ENCODE peak calls at places on chromosomes 1 and 21, in four cellular contexts. One of them, this sample, is unnamed.

GRCh38 chr1:199018471-199019135 is 379.8 kb downstream of the PTPRC start:
- DNase-seq in bronchial epithelial cell: no peak
- DNase-seq in tibial artery: no peak
- DNase-seq in cardiac septum: no peak
- DNase-seq in this sample: no peak

GRCh38 chr1:15944308-15945010 is 31.4 kb downstream of the ZBTB17 start:
- DNase-seq in cardiac septum: peak; percentile 65
- DNase-seq in bronchial epithelial cell: no peak
- DNase-seq in tibial artery: no peak
- DNase-seq in this sample: no peak

GRCh38 chr1:96521994-96522760 is 199.4 kb upstream of the PTBP2 start:
- DNase-seq in cardiac septum: no peak
- DNase-seq in bronchial epithelial cell: peak; percentile 47
- DNase-seq in tibial artery: no peak
- DNase-seq in this sample: no peak

GRCh38 chr1:91036894-91037829 is 15.3 kb upstream of the ZNF644 start:
- DNase-seq in tibial artery: no peak
- DNase-seq in bronchial epithelial cell: no peak
- DNase-seq in cardiac septum: no peak
- DNase-seq in this sample: no peak

GRCh38 chr1:31954607-31955283 is 16.6 kb upstream of the PTP4A2 start:
- DNase-seq in cardiac septum: peak; percentile 94
- DNase-seq in tibial artery: peak; percentile 92
- DNase-seq in bronchial epithelial cell: peak; percentile 92
- DNase-seq in this sample: peak; percentile 93

GRCh38 chr1:28343405-28343804 is 14.6 kb downstream of the MED18 start:
- DNase-seq in bronchial epithelial cell: peak; percentile 96
- DNase-seq in tibial artery: no peak
- DNase-seq in cardiac septum: no peak
- DNase-seq in this sample: no peak

GRCh38 chr1:245605480-245606156 is 450.8 kb downstream of the KIF26B start:
- DNase-seq in tibial artery: no peak
- DNase-seq in cardiac septum: no peak
- DNase-seq in bronchial epithelial cell: peak; percentile 64
- DNase-seq in this sample: no peak

GRCh38 chr1:22225858-22226584 is 83.1 kb upstream of the WNT4 start:
- DNase-seq in cardiac septum: no peak
- DNase-seq in bronchial epithelial cell: no peak
- DNase-seq in tibial artery: no peak
- DNase-seq in this sample: no peak

GRCh38 chr1:18871401-18872070 is 12.1 kb upstream of the TAS1R2 start:
- DNase-seq in cardiac septum: no peak
- DNase-seq in tibial artery: no peak
- DNase-seq in bronchial epithelial cell: no peak
- DNase-seq in this sample: no peak

GRCh38 chr1:222167111-222167510 is 380.8 kb downstream of the HHIPL2 start:
- DNase-seq in cardiac septum: no peak
- DNase-seq in bronchial epithelial cell: peak; percentile 100
- DNase-seq in tibial artery: no peak
- DNase-seq in this sample: no peak

GRCh38 chr1:23648576-23648975 is 43.0 kb upstream of the RPL11 start:
- DNase-seq in cardiac septum: no peak
- DNase-seq in tibial artery: no peak
- DNase-seq in bronchial epithelial cell: no peak
- DNase-seq in this sample: no peak

GRCh38 chr1:228081144-228081543 is 1.4 kb upstream of the ARF1 start:
- DNase-seq in bronchial epithelial cell: no peak
- DNase-seq in cardiac septum: no peak
- DNase-seq in tibial artery: no peak
- DNase-seq in this sample: no peak

GRCh38 chr1:204454476-204454875 is 40.1 kb downstream of the PIK3C2B start:
- DNase-seq in tibial artery: no peak
- DNase-seq in cardiac septum: no peak
- DNase-seq in bronchial epithelial cell: no peak
- DNase-seq in this sample: no peak

GRCh38 chr21:16794944-16795343 is 717.9 kb upstream of the CXADR start:
- DNase-seq in cardiac septum: no peak
- DNase-seq in tibial artery: no peak
- DNase-seq in bronchial epithelial cell: peak; percentile 73
- DNase-seq in this sample: no peak

GRCh38 chr21:46006547-46007497 is 25.3 kb downstream of the COL6A1 start:
- DNase-seq in cardiac septum: no peak
- DNase-seq in tibial artery: no peak
- DNase-seq in bronchial epithelial cell: no peak
- DNase-seq in this sample: no peak

GRCh38 chr1:5793516-5793915 is 198.7 kb downstream of the NPHP4 start:
- DNase-seq in tibial artery: no peak
- DNase-seq in cardiac septum: no peak
- DNase-seq in bronchial epithelial cell: no peak
- DNase-seq in this sample: no peak

GRCh38 chr1:10530281-10530740 is 55.6 kb downstream of the PEX14 start:
- DNase-seq in cardiac septum: no peak
- DNase-seq in tibial artery: no peak
- DNase-seq in bronchial epithelial cell: peak; percentile 65
- DNase-seq in this sample: no peak

GRCh38 chr1:243837907-243838546 is 12.0 kb downstream of the AKT3 start:
- DNase-seq in bronchial epithelial cell: no peak
- DNase-seq in cardiac septum: no peak
- DNase-seq in tibial artery: no peak
- DNase-seq in this sample: no peak

GRCh38 chr1:43977376-43978263 is 1.4 kb upstream of the B4GALT2 start:
- DNase-seq in cardiac septum: no peak
- DNase-seq in tibial artery: no peak
- DNase-seq in bronchial epithelial cell: no peak
- DNase-seq in this sample: no peak

GRCh38 chr1:52032124-52032784 is 1.4 kb downstream of the KTI12 start:
- DNase-seq in tibial artery: no peak
- DNase-seq in bronchial epithelial cell: no peak
- DNase-seq in cardiac septum: no peak
- DNase-seq in this sample: no peak

GRCh38 chr1:55288245-55288644 is 73.1 kb upstream of the USP24 start:
- DNase-seq in tibial artery: peak; percentile 49
- DNase-seq in cardiac septum: no peak
- DNase-seq in bronchial epithelial cell: no peak
- DNase-seq in this sample: no peak

GRCh38 chr1:52365091-52365745 is 787 bp downstream of the CC2D1B start:
- DNase-seq in bronchial epithelial cell: peak; percentile 71
- DNase-seq in cardiac septum: no peak
- DNase-seq in tibial artery: peak; percentile 53
- DNase-seq in this sample: peak; percentile 72

GRCh38 chr1:106861110-106861509 is 195.4 kb upstream of the PRMT6 start:
- DNase-seq in bronchial epithelial cell: no peak
- DNase-seq in cardiac septum: no peak
- DNase-seq in tibial artery: no peak
- DNase-seq in this sample: no peak

GRCh38 chr1:84758968-84759491 is 68.8 kb upstream of the SSX2IP start:
- DNase-seq in tibial artery: peak; percentile 48
- DNase-seq in cardiac septum: no peak
- DNase-seq in bronchial epithelial cell: no peak
- DNase-seq in this sample: no peak

GRCh38 chr1:100955322-100955721 is 59.4 kb downstream of the SLC30A7 start:
- DNase-seq in bronchial epithelial cell: peak; percentile 63
- DNase-seq in cardiac septum: no peak
- DNase-seq in tibial artery: no peak
- DNase-seq in this sample: no peak

GRCh38 chr1:244112046-244112445 is 61.0 kb downstream of the ZBTB18 start:
- DNase-seq in cardiac septum: no peak
- DNase-seq in tibial artery: no peak
- DNase-seq in bronchial epithelial cell: no peak
- DNase-seq in this sample: no peak

GRCh38 chr21:26810266-26810665 is 34.9 kb downstream of the ADAMTS1 start:
- DNase-seq in bronchial epithelial cell: no peak
- DNase-seq in cardiac septum: no peak
- DNase-seq in tibial artery: no peak
- DNase-seq in this sample: no peak

GRCh38 chr1:203906932-203907331 is 45.5 kb downstream of the SNRPE start:
- DNase-seq in tibial artery: no peak
- DNase-seq in cardiac septum: no peak
- DNase-seq in bronchial epithelial cell: peak; percentile 94
- DNase-seq in this sample: no peak

GRCh38 chr1:115748396-115749130 is 20.0 kb downstream of the CASQ2 start:
- DNase-seq in cardiac septum: no peak
- DNase-seq in tibial artery: no peak
- DNase-seq in bronchial epithelial cell: peak; percentile 84
- DNase-seq in this sample: no peak

GRCh38 chr1:167812972-167813371 is 91.2 kb downstream of the MPZL1 start:
- DNase-seq in tibial artery: no peak
- DNase-seq in bronchial epithelial cell: no peak
- DNase-seq in cardiac septum: no peak
- DNase-seq in this sample: no peak

GRCh38 chr1:100950776-100951175 is 54.9 kb downstream of the SLC30A7 start:
- DNase-seq in cardiac septum: no peak
- DNase-seq in tibial artery: no peak
- DNase-seq in bronchial epithelial cell: no peak
- DNase-seq in this sample: no peak

GRCh38 chr1:162902372-162902771 is 41.4 kb upstream of the CCDC190 start:
- DNase-seq in tibial artery: no peak
- DNase-seq in cardiac septum: no peak
- DNase-seq in bronchial epithelial cell: peak; percentile 52
- DNase-seq in this sample: no peak

GRCh38 chr1:160163612-160164011 is 12.2 kb downstream of the ATP1A4 start:
- DNase-seq in tibial artery: no peak
- DNase-seq in bronchial epithelial cell: peak; percentile 20
- DNase-seq in cardiac septum: no peak
- DNase-seq in this sample: no peak